ENCODE peak calls at places on chromosomes 4 and X, in four cellular contexts. K is astrocyte of the cerebellum, F is heart right ventricle, O is mesothelial cell of epicardium. N is an unnamed sample.

GRCh38 chrX:114087543-114087942 is 496.3 kb upstream of the HTR2C start:
- DNase-seq in K (no peak), F (no peak), O (no peak), N (no peak)

GRCh38 chrX:64204252-64204651 is 1.3 kb downstream of the AMER1 start:
- DNase-seq in K (no peak), O (no peak), F (peak), N (no peak)

GRCh38 chrX:31272472-31272775 is 200.6 kb upstream of the FTHL17 start:
- DNase-seq in O (no peak), F (no peak), K (peak), N (no peak)

GRCh38 chrX:67700607-67701006 is 156.8 kb downstream of the AR start:
- DNase-seq in O (no peak), F (no peak), K (no peak), N (no peak)

GRCh38 chr4:150283689-150284088 is 205.4 kb downstream of the DCLK2 start:
- DNase-seq in O (no peak), K (peak), F (no peak), N (peak)

GRCh38 chr4:139622856-139623255 is 42.8 kb upstream of the MGST2 start:
- DNase-seq in K (no peak), O (no peak), F (no peak), N (no peak)

GRCh38 chr4:48557478-48557877 is 67.4 kb downstream of the ZAR1 start:
- DNase-seq in K (no peak), O (no peak), F (no peak), N (no peak)

GRCh38 chr4:37953620-37954325 is 6.4 kb upstream of the PTTG2 start:
- DNase-seq in F (no peak), K (no peak), O (no peak), N (peak)

GRCh38 chr4:121118344-121118743 is 45.8 kb downstream of the TNIP3 start:
- DNase-seq in K (no peak), F (no peak), O (no peak), N (no peak)

GRCh38 chrX:134718329-134719317 is 60.4 kb upstream of the PLAC1 start:
- DNase-seq in K (peak), F (peak), O (no peak), N (peak)

GRCh38 chrX:114905251-114905650 is 112.2 kb downstream of the IL13RA2 start:
- DNase-seq in O (no peak), F (no peak), K (no peak), N (no peak)

GRCh38 chr4:111198426-111198825 is 575.5 kb upstream of the PITX2 start:
- DNase-seq in F (no peak), O (no peak), K (no peak), N (no peak)

GRCh38 chrX:96407043-96407442 is 277.6 kb upstream of the DIAPH2 start:
- DNase-seq in F (peak), K (no peak), O (no peak), N (no peak)

GRCh38 chr4:170134821-170135220 is 45.1 kb upstream of the AADAT start:
- DNase-seq in K (no peak), O (no peak), F (no peak), N (no peak)

GRCh38 chrX:140141444-140142029 is 176.2 kb upstream of the CXorf66 start:
- DNase-seq in K (peak), O (no peak), F (no peak), N (no peak)

GRCh38 chr4:133081246-133081645 is 67.8 kb upstream of the PCDH10 start:
- DNase-seq in K (no peak), O (no peak), F (no peak), N (no peak)

GRCh38 chrX:50495616-50496015 is 25.0 kb upstream of the DGKK start:
- DNase-seq in K (no peak), O (no peak), F (peak), N (no peak)

GRCh38 chrX:134753185-134754008 is 95.1 kb upstream of the PLAC1 start:
- DNase-seq in F (no peak), O (no peak), K (peak), N (no peak)

GRCh38 chr4:56235714-56236113 is 151.6 kb downstream of the AASDH start:
- DNase-seq in O (no peak), K (no peak), F (no peak), N (no peak)

GRCh38 chrX:115330498-115331138 is 41.1 kb downstream of the LUZP4 start:
- DNase-seq in O (no peak), F (no peak), K (peak), N (no peak)

GRCh38 chr4:117001077-117001476 is 84.3 kb downstream of the TRAM1L1 start:
- DNase-seq in F (no peak), K (no peak), O (no peak), N (no peak)

GRCh38 chrX:101450951-101451350 is 34.3 kb upstream of the ARMCX4 start:
- DNase-seq in F (no peak), O (no peak), K (no peak), N (no peak)

GRCh38 chrX:131441033-131441432 is 102.8 kb upstream of the OR13H1 start:
- DNase-seq in K (no peak), F (no peak), O (no peak), N (no peak)

GRCh38 chrX:9948406-9948805 is 18.8 kb upstream of the CLDN34 start:
- DNase-seq in F (no peak), O (no peak), K (peak), N (no peak)

GRCh38 chr4:127604949-127605709 is 27.6 kb upstream of the INTU start:
- DNase-seq in F (no peak), O (no peak), K (no peak), N (no peak)

GRCh38 chr4:85486425-85487101 is 11.6 kb downstream of the ARHGAP24 start:
- DNase-seq in K (no peak), F (no peak), O (no peak), N (no peak)

GRCh38 chr4:126168484-126168883 is 853.7 kb downstream of the FAT4 start:
- DNase-seq in K (no peak), F (no peak), O (no peak), N (no peak)

GRCh38 chrX:38458071-38458470 is 103.3 kb upstream of the TSPAN7 start:
- DNase-seq in F (no peak), K (no peak), O (no peak), N (no peak)

GRCh38 chr4:147017081-147017480 is 71.4 kb upstream of the TTC29 start:
- DNase-seq in K (no peak), O (no peak), F (no peak), N (no peak)

GRCh38 chr4:37685726-37686372 is 327 bp downstream of the RELL1 start:
- DNase-seq in O (peak), F (peak), K (no peak), N (no peak)

GRCh38 chr4:180532691-180533090 is 1710.5 kb upstream of the TENM3 start:
- DNase-seq in O (no peak), K (no peak), F (no peak), N (no peak)

GRCh38 chr4:20483416-20483815 is 216.8 kb upstream of the PACRGL start:
- DNase-seq in O (no peak), K (no peak), F (no peak), N (no peak)

GRCh38 chr4:24373662-24374061 is 210.7 kb downstream of the DHX15 start:
- DNase-seq in O (no peak), K (no peak), F (no peak), N (no peak)

GRCh38 chr4:165493359-165493758 is 114.6 kb downstream of the CPE start:
- DNase-seq in K (peak), O (peak), F (peak), N (no peak)

GRCh38 chr4:180947421-180947820 is 1295.8 kb upstream of the TENM3 start:
- DNase-seq in O (no peak), F (no peak), K (no peak), N (no peak)

GRCh38 chr4:96193061-96193460 is 353.2 kb downstream of the PDHA2 start:
- DNase-seq in O (no peak), K (no peak), F (no peak), N (no peak)

DNA sequence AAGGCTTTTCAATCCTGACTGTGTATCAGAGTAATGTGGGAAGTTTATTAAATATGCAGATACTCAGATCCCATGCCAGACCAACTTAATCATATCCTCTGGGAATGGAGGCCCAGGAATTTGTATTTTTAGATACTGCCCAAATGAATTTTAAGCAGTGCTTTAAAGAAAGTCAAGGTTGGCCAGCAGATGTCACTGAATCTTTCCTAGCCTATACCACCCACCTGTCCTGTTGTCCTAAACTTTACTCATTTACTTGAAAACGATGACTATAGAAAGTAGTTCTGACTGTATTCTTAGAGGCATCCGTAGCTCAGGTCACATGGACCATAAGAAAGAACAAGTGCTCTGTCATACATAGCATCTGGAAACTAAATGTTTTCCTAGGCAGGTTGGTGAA is 79.9 kb downstream of the AMOT start:
- DNase-seq in K (no peak), F (no peak), O (no peak), N (no peak)
- TF ChIP-seq CTCF in K (peak), F (no peak), O (no peak), N (peak)

GRCh38 chrX:5681159-5681558 is 547.5 kb downstream of the NLGN4X start:
- DNase-seq in K (peak), F (no peak), O (no peak), N (no peak)
- TF ChIP-seq CTCF in K (peak), F (no peak), O (no peak), N (no peak)

DNA sequence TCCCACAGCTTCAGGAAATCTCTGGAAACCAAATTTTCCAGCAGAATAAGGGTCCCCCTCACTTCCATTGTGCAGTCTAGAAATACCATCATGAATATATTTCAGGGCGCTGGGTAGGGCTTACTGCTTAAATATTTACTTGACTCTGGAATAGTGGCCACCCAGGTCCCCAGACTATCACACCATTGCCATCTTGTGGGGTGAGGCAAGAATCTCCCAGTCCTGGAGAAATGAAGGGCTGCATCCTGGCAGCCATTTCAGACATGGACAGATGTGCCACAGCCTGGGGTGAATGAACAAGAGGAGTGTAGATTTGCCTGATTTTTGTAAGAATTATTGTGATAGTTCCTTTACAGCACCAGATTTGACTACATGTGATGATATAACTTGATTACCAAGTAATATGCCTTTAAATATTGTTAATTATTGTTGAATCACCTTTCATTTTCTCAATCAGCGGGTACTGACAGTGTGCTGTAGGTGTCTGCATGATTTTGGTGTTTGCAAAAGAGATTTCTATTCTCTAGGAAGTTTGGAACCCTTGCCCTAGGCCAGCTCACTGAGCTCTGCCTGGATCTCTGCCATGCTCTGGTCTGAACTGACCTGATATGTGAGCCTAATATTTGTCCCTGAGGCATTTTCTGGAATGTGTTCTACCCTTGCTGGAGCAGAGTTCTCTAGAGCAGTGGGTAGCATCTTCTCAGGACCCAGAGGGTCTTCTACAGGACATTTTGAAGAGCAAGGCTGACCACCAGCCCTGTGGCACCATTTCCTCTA is 183.4 kb downstream of the KIT start:
- DNase-seq in O (no peak), K (no peak), F (no peak), N (no peak)
- TF ChIP-seq CTCF in O (no peak), K (peak), F (peak), N (no peak)

DNA sequence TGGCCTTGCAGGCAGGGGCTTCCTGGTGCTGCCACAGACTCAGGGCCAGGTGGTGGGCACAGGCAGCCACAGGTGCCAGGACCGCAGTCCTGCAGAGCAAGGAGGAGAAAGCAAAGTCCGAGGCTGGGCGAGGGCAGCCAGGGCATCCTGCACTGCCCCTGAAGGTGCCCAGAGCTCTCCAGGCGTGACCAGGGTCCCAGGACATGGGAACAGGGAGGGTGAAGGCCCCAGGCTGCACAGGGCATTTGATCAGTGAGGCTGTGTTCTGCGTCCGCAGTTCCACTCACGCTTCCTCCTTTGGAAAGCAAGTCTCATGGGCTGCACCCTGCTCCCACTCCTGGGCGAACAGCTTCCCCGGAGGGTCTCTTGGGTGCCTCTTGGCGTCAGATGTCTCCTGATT is 3.0 kb downstream of the SH3TC1 start:
- DNase-seq in O (no peak), K (no peak), F (no peak), N (no peak)
- TF ChIP-seq CTCF in O (no peak), K (no peak), F (no peak), N (no peak)